ENCODE peak calls at places on chromosomes 6 and 20, in seven cellular contexts. One of them, this sample, is unnamed.
A peak's percentile ranks its signal among the peaks of the same experiment; 100 is the strongest.

GRCh38 chr6:32169211-32169610 is 4.8 kb downstream of the EGFL8 start:
- DNase-seq in pancreas: no peak
- DNase-seq in RWPE1: no peak
- DNase-seq in transverse colon: no peak
- DNase-seq in fibroblast of lung: no peak
- DNase-seq in GM10248: no peak
- DNase-seq in progenitor cell of endocrine pancreas: no peak
- DNase-seq in this sample: no peak

GRCh38 chr6:136593748-136594490 is 43.7 kb upstream of the MAP7 start:
- DNase-seq in pancreas: no peak
- DNase-seq in RWPE1: peak; percentile 88
- DNase-seq in transverse colon: peak; percentile 17
- DNase-seq in fibroblast of lung: peak; percentile 96
- DNase-seq in GM10248: peak; percentile 79
- DNase-seq in progenitor cell of endocrine pancreas: no peak
- DNase-seq in this sample: peak; percentile 98

GRCh38 chr20:11376998-11377397 is 540.7 kb upstream of the BTBD3 start:
- DNase-seq in pancreas: no peak
- DNase-seq in RWPE1: no peak
- DNase-seq in transverse colon: no peak
- DNase-seq in fibroblast of lung: peak; percentile 19
- DNase-seq in GM10248: no peak
- DNase-seq in progenitor cell of endocrine pancreas: no peak
- DNase-seq in this sample: no peak

GRCh38 chr6:96659084-96659845 is 96.3 kb downstream of the FHL5 start:
- DNase-seq in pancreas: no peak
- DNase-seq in RWPE1: no peak
- DNase-seq in transverse colon: no peak
- DNase-seq in fibroblast of lung: no peak
- DNase-seq in GM10248: no peak
- DNase-seq in progenitor cell of endocrine pancreas: no peak
- DNase-seq in this sample: no peak

GRCh38 chr6:32933661-32934085 is 7.2 kb downstream of the HLA-DMB start:
- DNase-seq in pancreas: peak; percentile 71
- DNase-seq in RWPE1: peak; percentile 73
- DNase-seq in transverse colon: peak; percentile 85
- DNase-seq in fibroblast of lung: peak; percentile 82
- DNase-seq in GM10248: peak; percentile 54
- DNase-seq in progenitor cell of endocrine pancreas: peak; percentile 45
- DNase-seq in this sample: peak; percentile 37

GRCh38 chr20:36274248-36274841 is 31.8 kb upstream of the DLGAP4 start:
- DNase-seq in pancreas: no peak
- DNase-seq in RWPE1: no peak
- DNase-seq in transverse colon: no peak
- DNase-seq in fibroblast of lung: no peak
- DNase-seq in GM10248: no peak
- DNase-seq in progenitor cell of endocrine pancreas: no peak
- DNase-seq in this sample: no peak

GRCh38 chr6:20117474-20117873 is 94.8 kb downstream of the MBOAT1 start:
- DNase-seq in pancreas: no peak
- DNase-seq in RWPE1: peak; percentile 78
- DNase-seq in transverse colon: no peak
- DNase-seq in fibroblast of lung: no peak
- DNase-seq in GM10248: peak; percentile 45
- DNase-seq in progenitor cell of endocrine pancreas: no peak
- DNase-seq in this sample: no peak

GRCh38 chr20:1871807-1872455 is 23.3 kb upstream of the SIRPA start:
- DNase-seq in pancreas: no peak
- DNase-seq in RWPE1: no peak
- DNase-seq in transverse colon: no peak
- DNase-seq in fibroblast of lung: no peak
- DNase-seq in GM10248: peak; percentile 49
- DNase-seq in progenitor cell of endocrine pancreas: no peak
- DNase-seq in this sample: no peak

GRCh38 chr6:34527751-34528670 is 28.1 kb downstream of the SPDEF start:
- DNase-seq in pancreas: peak; percentile 14
- DNase-seq in RWPE1: no peak
- DNase-seq in transverse colon: no peak
- DNase-seq in fibroblast of lung: no peak
- DNase-seq in GM10248: no peak
- DNase-seq in progenitor cell of endocrine pancreas: no peak
- DNase-seq in this sample: no peak

GRCh38 chr20:14928083-14928482 is 590.7 kb upstream of the FLRT3 start:
- DNase-seq in pancreas: no peak
- DNase-seq in RWPE1: peak; percentile 7
- DNase-seq in transverse colon: no peak
- DNase-seq in fibroblast of lung: no peak
- DNase-seq in GM10248: no peak
- DNase-seq in progenitor cell of endocrine pancreas: no peak
- DNase-seq in this sample: no peak
- TF ChIP-seq CTCF in pancreas: no peak
- TF ChIP-seq CTCF in RWPE1: no peak
- TF ChIP-seq CTCF in transverse colon: no peak
- TF ChIP-seq CTCF in fibroblast of lung: no peak
- TF ChIP-seq CTCF in GM10248: no peak
- TF ChIP-seq CTCF in progenitor cell of endocrine pancreas: no peak
- TF ChIP-seq CTCF in this sample: no peak

GRCh38 chr20:49207071-49207470 is 12.1 kb upstream of the DDX27 start:
- DNase-seq in pancreas: no peak
- DNase-seq in RWPE1: no peak
- DNase-seq in transverse colon: no peak
- DNase-seq in fibroblast of lung: no peak
- DNase-seq in GM10248: peak; percentile 35
- DNase-seq in progenitor cell of endocrine pancreas: no peak
- DNase-seq in this sample: no peak
- TF ChIP-seq CTCF in pancreas: no peak
- TF ChIP-seq CTCF in RWPE1: peak; percentile 13
- TF ChIP-seq CTCF in transverse colon: no peak
- TF ChIP-seq CTCF in fibroblast of lung: no peak
- TF ChIP-seq CTCF in GM10248: peak; percentile 40
- TF ChIP-seq CTCF in progenitor cell of endocrine pancreas: no peak
- TF ChIP-seq CTCF in this sample: no peak

GRCh38 chr6:107655245-107655644 is 165.3 kb downstream of the SOBP start:
- DNase-seq in pancreas: no peak
- DNase-seq in RWPE1: no peak
- DNase-seq in transverse colon: no peak
- DNase-seq in fibroblast of lung: no peak
- DNase-seq in GM10248: no peak
- DNase-seq in progenitor cell of endocrine pancreas: no peak
- DNase-seq in this sample: no peak
- TF ChIP-seq CTCF in pancreas: no peak
- TF ChIP-seq CTCF in RWPE1: no peak
- TF ChIP-seq CTCF in transverse colon: no peak
- TF ChIP-seq CTCF in fibroblast of lung: no peak
- TF ChIP-seq CTCF in GM10248: peak; percentile 40
- TF ChIP-seq CTCF in progenitor cell of endocrine pancreas: peak; percentile 49
- TF ChIP-seq CTCF in this sample: peak; percentile 9

GRCh38 chr6:11205721-11206120 is 26.7 kb downstream of the NEDD9 start:
- DNase-seq in pancreas: no peak
- DNase-seq in RWPE1: no peak
- DNase-seq in transverse colon: no peak
- DNase-seq in fibroblast of lung: no peak
- DNase-seq in GM10248: no peak
- DNase-seq in progenitor cell of endocrine pancreas: no peak
- DNase-seq in this sample: no peak
- TF ChIP-seq CTCF in pancreas: no peak
- TF ChIP-seq CTCF in RWPE1: no peak
- TF ChIP-seq CTCF in transverse colon: no peak
- TF ChIP-seq CTCF in fibroblast of lung: no peak
- TF ChIP-seq CTCF in GM10248: no peak
- TF ChIP-seq CTCF in progenitor cell of endocrine pancreas: no peak
- TF ChIP-seq CTCF in this sample: no peak

GRCh38 chr6:131949909-131950766 is 1.0 kb downstream of the CCN2 start:
- DNase-seq in pancreas: peak; percentile 76
- DNase-seq in RWPE1: peak; percentile 44
- DNase-seq in transverse colon: peak; percentile 83
- DNase-seq in fibroblast of lung: peak; percentile 95
- DNase-seq in GM10248: peak; percentile 44
- DNase-seq in progenitor cell of endocrine pancreas: peak; percentile 74
- DNase-seq in this sample: peak; percentile 83
- TF ChIP-seq CTCF in pancreas: peak; percentile 23
- TF ChIP-seq CTCF in RWPE1: peak; percentile 71
- TF ChIP-seq CTCF in transverse colon: peak; percentile 80
- TF ChIP-seq CTCF in fibroblast of lung: peak; percentile 50
- TF ChIP-seq CTCF in GM10248: peak; percentile 31
- TF ChIP-seq CTCF in progenitor cell of endocrine pancreas: peak; percentile 64
- TF ChIP-seq CTCF in this sample: peak; percentile 48

GRCh38 chr6:51608932-51609331 is 478.5 kb downstream of the PKHD1 start:
- DNase-seq in pancreas: no peak
- DNase-seq in RWPE1: no peak
- DNase-seq in transverse colon: no peak
- DNase-seq in fibroblast of lung: no peak
- DNase-seq in GM10248: no peak
- DNase-seq in progenitor cell of endocrine pancreas: no peak
- DNase-seq in this sample: no peak
- TF ChIP-seq CTCF in pancreas: no peak
- TF ChIP-seq CTCF in RWPE1: no peak
- TF ChIP-seq CTCF in transverse colon: no peak
- TF ChIP-seq CTCF in fibroblast of lung: no peak
- TF ChIP-seq CTCF in GM10248: no peak
- TF ChIP-seq CTCF in progenitor cell of endocrine pancreas: no peak
- TF ChIP-seq CTCF in this sample: no peak

This sample was measured in AG09319.